ENCODE peak calls at places on chromosomes 11 and 22, in four cellular contexts. E, O, L and Y are unnamed samples.

GRCh38 chr11:69641681-69642548 is 959 bp downstream of the CCND1 start:
- DNase-seq in O (no peak), E (peak), L (no peak), Y (no peak)

GRCh38 chr11:38384568-38384967 is 1786.5 kb upstream of the RAG2 start:
- DNase-seq in E (no peak), O (no peak), L (no peak), Y (no peak)

GRCh38 chr22:20080445-20080775 is 369 bp downstream of the DGCR8 start:
- DNase-seq in E (peak), L (peak), O (peak), Y (peak)

GRCh38 chr11:46272816-46273427 is 4.5 kb upstream of the CREB3L1 start:
- DNase-seq in L (no peak), O (peak), E (no peak), Y (no peak)

GRCh38 chr11:11387906-11388305 is 34.9 kb upstream of the CSNK2A3 start:
- DNase-seq in E (no peak), O (no peak), L (no peak), Y (no peak)

GRCh38 chr11:129457321-129457720 is 81.7 kb downstream of the BARX2 start:
- DNase-seq in O (no peak), E (no peak), L (no peak), Y (no peak)

GRCh38 chr11:73143126-73143838 is 1.2 kb upstream of the FCHSD2 start:
- DNase-seq in L (no peak), E (no peak), O (no peak), Y (no peak)

GRCh38 chr22:23376256-23376655 is 195.9 kb downstream of the BCR start:
- DNase-seq in L (no peak), E (peak), O (peak), Y (peak)

DNA sequence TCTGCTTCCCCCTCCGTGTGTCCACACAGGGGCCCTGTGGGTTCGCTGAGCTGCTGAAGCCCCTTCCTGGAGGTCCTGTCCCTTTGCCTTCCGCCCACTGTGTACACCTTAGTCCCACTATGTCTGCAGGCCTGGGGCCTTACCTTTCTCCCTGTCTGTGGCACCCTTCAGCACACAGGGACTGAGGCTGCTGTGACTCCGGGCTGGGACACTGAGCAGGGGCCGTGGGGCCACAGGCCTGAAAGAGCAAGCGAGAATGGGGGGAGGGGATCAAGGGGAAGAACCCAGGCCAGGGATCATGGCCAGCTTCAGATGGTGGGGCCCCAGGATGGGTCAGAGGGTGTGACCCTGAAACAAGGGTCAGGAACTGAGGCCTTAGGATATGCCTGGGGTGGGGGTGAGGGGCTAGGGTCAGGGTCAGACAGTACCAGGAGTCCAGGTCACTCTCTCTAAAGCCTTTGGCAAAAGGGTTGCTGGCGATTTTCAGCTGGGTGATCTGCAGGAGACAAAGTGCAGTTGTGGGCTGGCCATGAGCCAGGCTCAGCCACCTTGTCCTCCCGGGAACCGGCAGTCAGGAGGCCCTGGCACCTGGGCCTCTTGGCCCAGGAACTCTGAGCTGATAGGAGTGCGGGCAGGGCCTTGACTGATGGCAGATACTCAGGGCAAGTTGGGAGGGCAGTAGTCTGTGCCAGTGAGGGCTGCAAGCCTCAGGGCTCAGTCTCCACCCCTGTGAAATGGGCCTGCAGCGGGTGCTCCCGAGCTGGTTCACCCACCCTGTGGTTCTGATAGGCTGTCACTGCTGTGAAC is 2.6 kb upstream of the NUDT8 start:
- DNase-seq in L (no peak), O (no peak), E (peak), Y (no peak)
- H3K4me3 ChIP-seq in L (no peak), O (no peak), E (no peak), Y (no peak)

DNA sequence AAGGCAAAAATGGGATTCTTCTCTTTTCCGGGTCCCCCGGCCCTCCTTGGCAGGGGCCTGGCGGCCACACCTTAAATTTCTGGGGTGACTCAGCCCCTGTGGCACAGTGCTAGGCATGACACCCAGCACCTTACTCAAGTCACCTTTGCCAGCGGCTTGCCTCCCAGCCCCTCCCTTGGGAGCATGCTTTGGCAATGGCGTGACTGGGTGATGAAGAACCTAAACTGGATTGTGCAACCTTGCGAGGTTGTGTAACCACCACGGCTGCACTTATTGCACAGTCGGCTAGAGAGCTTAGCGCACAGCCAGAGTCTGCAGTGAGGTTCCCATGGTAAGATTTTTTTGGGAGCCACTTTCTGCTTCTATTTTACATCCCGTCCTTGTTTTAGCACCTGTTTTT is 16.1 kb upstream of the LDLRAD3 start:
- DNase-seq in L (peak), O (no peak), E (no peak), Y (no peak)
- H3K4me3 ChIP-seq in L (no peak), O (no peak), E (no peak), Y (no peak)

GRCh38 chr11:88359529-88359928 is 22.0 kb upstream of the CTSC start:
- DNase-seq in O (peak), L (no peak), E (no peak), Y (peak)
- H3K4me3 ChIP-seq in O (no peak), L (no peak), E (no peak), Y (no peak)

GRCh38 chr11:67273260-67273990 is 7.2 kb downstream of the GRK2 start:
- DNase-seq in O (no peak), E (peak), L (no peak), Y (no peak)

GRCh38 chr11:67270256-67271211 is 4.3 kb downstream of the GRK2 start:
- DNase-seq in O (peak), E (peak), L (no peak), Y (no peak)

GRCh38 chr11:67271212-67271547 is 4.9 kb downstream of the GRK2 start:
- DNase-seq in E (no peak), O (no peak), L (no peak), Y (no peak)

GRCh38 chr11:67271548-67272284 is 5.4 kb downstream of the GRK2 start:
- DNase-seq in E (peak), L (no peak), O (peak), Y (no peak)

GRCh38 chr11:67272327-67273259 is 6.3 kb downstream of the GRK2 start:
- DNase-seq in L (no peak), O (peak), E (peak), Y (no peak)
- H3K4me3 ChIP-seq in L (no peak), O (no peak), E (no peak), Y (peak)

DNA sequence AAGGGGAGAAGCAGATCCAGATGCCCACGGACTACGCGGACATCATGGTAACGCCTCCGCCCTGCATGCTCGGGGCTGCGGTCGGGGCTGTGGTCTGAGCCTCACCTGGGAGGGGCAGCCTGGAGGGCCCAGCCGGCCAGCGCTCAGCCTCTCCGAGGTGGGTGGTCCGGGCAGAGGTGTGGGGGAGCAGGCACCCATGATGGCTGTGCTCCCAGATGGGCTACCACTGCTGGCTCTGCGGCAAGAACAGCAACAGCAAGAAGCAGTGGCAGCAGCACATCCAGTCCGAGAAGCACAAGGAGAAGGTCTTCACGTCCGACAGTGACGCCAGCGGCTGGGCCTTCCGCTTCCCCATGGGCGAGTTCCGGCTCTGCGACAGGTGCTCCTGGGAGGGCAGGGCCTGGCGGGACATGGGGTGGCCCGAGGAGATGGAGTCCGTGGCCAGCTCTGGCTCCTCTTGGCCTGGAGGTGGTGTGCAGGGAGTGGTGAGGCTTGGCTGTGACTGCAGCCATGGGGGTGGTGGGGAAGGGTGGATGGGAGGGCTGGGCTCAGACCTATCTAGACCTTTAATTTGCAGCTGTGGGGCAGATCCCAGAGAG is 25.2 kb upstream of the TEF start:
- DNase-seq in L (no peak), O (no peak), E (no peak), Y (no peak)
- H3K4me3 ChIP-seq in L (no peak), O (no peak), E (no peak), Y (no peak)

GRCh38 chr11:57735655-57736298 is 5.5 kb upstream of the SELENOH start:
- DNase-seq in L (no peak), O (no peak), E (no peak), Y (no peak)
- H3K4me3 ChIP-seq in L (no peak), O (no peak), E (no peak), Y (no peak)

GRCh38 chr11:64341429-64341828 is 1.4 kb downstream of the CCDC88B start:
- DNase-seq in E (no peak), O (no peak), L (no peak), Y (no peak)
- H3K4me3 ChIP-seq in E (peak), O (no peak), L (no peak), Y (no peak)

GRCh38 chr22:36702832-36703210 is 731 bp downstream of the CACNG2 start:
- DNase-seq in O (no peak), E (peak), L (no peak), Y (no peak)
- H3K4me3 ChIP-seq in O (no peak), E (peak), L (no peak), Y (no peak)

DNA sequence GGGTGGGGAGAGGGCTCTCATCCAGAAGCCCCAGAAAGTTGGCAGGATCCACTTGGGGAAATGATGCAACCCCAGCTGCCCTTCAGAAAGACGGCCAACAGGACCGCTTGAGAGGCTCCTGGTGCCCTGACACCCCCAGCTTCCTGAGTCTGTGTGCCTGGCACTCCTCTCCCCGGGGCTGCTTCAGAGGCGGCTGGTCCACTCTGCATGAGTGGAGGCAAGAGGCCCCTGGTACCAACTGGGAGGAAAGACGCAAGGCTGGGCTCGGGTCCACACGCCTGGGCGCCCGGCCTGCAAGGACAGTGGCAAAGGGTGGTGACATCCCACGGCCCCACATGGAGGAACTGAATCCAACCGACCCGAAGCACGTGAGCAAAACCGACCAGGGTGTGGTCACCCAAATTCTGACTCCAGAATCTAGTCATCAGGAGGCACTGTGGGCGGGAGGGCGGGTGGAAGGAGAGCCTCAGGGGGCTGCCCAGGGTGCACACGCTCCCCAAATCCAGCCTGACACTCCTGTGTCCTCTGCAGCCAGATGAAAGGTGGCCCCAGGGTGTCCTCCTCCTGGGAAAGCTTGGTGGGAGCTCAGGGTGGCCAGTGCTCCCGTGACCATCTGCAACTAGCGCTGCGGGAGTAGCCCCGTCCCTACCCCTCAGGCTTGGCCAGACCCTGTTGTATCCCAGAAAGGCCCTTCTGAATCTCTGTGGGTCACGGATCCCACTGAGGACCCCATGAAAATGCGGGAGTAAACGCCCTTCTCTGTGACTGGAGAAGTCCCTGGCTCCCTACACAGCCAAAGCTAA is 3.7 kb downstream of the RNH1 start:
- DNase-seq in O (no peak), E (no peak), L (no peak), Y (no peak)
- H3K4me3 ChIP-seq in O (no peak), E (no peak), L (peak), Y (no peak)

DNA sequence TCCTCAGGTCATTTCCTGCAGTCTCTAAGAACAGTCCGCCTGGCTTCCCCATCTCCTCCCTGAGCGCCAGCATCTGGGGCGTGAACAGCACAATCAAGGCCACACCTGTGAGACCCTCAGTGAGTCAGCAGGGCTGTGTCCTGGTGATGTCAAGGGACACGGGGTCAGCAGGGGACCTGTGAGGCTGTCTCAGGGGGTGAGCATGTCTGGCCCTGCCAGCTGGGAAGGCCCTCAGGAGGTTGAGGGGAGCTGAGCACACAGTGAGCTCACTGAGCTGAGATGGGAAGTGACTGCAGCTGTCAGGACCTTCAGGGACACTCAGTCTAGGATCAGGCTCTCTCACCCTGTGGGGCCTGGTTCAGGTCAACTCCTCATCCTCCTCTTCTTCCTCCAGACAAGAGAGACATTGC is 46.6 kb upstream of the VPREB1 start:
- DNase-seq in E (no peak), L (no peak), O (no peak), Y (no peak)
- H3K4me3 ChIP-seq in E (no peak), L (no peak), O (no peak), Y (no peak)